ENCODE peak calls at places on chromosomes 3 and 15, in four cellular contexts. W is endodermal cell, J is A549, L is GM12892. G is an unnamed sample.
A peak's percentile ranks its signal among the peaks of the same experiment; 100 is the strongest.

GRCh38 chr3:51702156-51702555 is 4.7 kb upstream of the GRM2 start:
- DNase-seq in W (no peak), J (no peak), L (no peak), G (no peak)

GRCh38 chr3:187706966-187707365 is 4.6 kb upstream of the RTP2 start:
- DNase-seq in W (no peak), J (no peak), L (no peak), G (no peak)

GRCh38 chr3:74267126-74267525 is 347.3 kb downstream of the CNTN3 start:
- DNase-seq in W (no peak), J (no peak), L (no peak), G (no peak)

GRCh38 chr3:64259646-64260045 is 34.4 kb upstream of the PRICKLE2 start:
- DNase-seq in W (no peak), J (no peak), L (no peak), G (no peak)

GRCh38 chr15:60563539-60564404 is 84.8 kb upstream of the ICE2 start:
- DNase-seq in W (no peak), J (no peak), L (no peak), G (no peak)

GRCh38 chr15:72195101-72195511 is 2.5 kb downstream of the GRAMD2A start:
- DNase-seq in W (peak; percentile 57), J (no peak), L (no peak), G (no peak)

GRCh38 chr3:66073464-66074141 is 34.9 kb upstream of the MAGI1 start:
- DNase-seq in W (no peak), J (no peak), L (no peak), G (no peak)

GRCh38 chr15:22974745-22975144 is 5.4 kb downstream of the CYFIP1 start:
- DNase-seq in W (no peak), J (no peak), L (no peak), G (no peak)

GRCh38 chr3:37321260-37321852 is 147.0 kb upstream of the LRRFIP2 start:
- DNase-seq in W (no peak), J (no peak), L (no peak), G (no peak)

GRCh38 chr3:168865022-168865551 is 769.4 kb upstream of the GOLIM4 start:
- DNase-seq in W (no peak), J (no peak), L (no peak), G (no peak)

GRCh38 chr3:99656606-99657005 is 18.2 kb downstream of the COL8A1 start:
- DNase-seq in W (no peak), J (no peak), L (no peak), G (no peak)

GRCh38 chr3:9600597-9600996 is 47.0 kb upstream of the LHFPL4 start:
- DNase-seq in W (no peak), J (no peak), L (no peak), G (peak; percentile 34)

GRCh38 chr3:99131876-99132275 is 230.4 kb upstream of the DCBLD2 start:
- DNase-seq in W (no peak), J (no peak), L (no peak), G (no peak)

GRCh38 chr3:177331203-177331602 is 133.9 kb upstream of the TBL1XR1 start:
- DNase-seq in W (no peak), J (no peak), L (no peak), G (no peak)

GRCh38 chr3:78919021-78919755 is 848.6 kb downstream of the ROBO1 start:
- DNase-seq in W (no peak), J (peak; percentile 17), L (no peak), G (no peak)

GRCh38 chr15:90376789-90377188 is 11.3 kb upstream of the IQGAP1 start:
- DNase-seq in W (no peak), J (no peak), L (no peak), G (no peak)

GRCh38 chr3:41330465-41330864 is 131.2 kb downstream of the CTNNB1 start:
- DNase-seq in W (no peak), J (no peak), L (no peak), G (no peak)

G was measured in H7.